ENCODE peak calls at places on chromosomes 5 and 9, in seven cellular contexts. T is HCT116, Q is sigmoid colon, R is GM12878, L is upper lobe of left lung, M is suprapubic skin, H is transverse colon. D is an unnamed sample. For H3K9me3, the result is how much of the 10 kb centered on the place peaks cover.

GRCh38 chr5:9390128-9390527 is 155.7 kb downstream of the SEMA5A start:
- DNase-seq in T (no peak), Q (no peak), R (no peak), L (no peak), M (no peak), H (no peak), D (no peak)

GRCh38 chr5:79081779-79082178 is 12.2 kb downstream of the BHMT2 start:
- DNase-seq in T (no peak), Q (no peak), R (no peak), L (no peak), M (no peak), H (no peak), D (no peak)

GRCh38 chr5:100777680-100778281 is 125.3 kb downstream of the ST8SIA4 start:
- DNase-seq in T (peak), Q (no peak), R (peak), L (no peak), M (no peak), H (peak), D (no peak)

GRCh38 chr5:131550606-131551005 is 84.4 kb downstream of the RAPGEF6 start:
- DNase-seq in T (no peak), Q (no peak), R (no peak), L (no peak), M (no peak), H (no peak), D (no peak)

GRCh38 chr9:87959916-87960581 is 14.3 kb downstream of the CDK20 start:
- DNase-seq in T (no peak), Q (no peak), R (no peak), L (no peak), M (no peak), H (peak), D (no peak)

GRCh38 chr5:13640270-13640669 is 304.2 kb downstream of the DNAH5 start:
- DNase-seq in T (no peak), Q (no peak), R (no peak), L (no peak), M (no peak), H (no peak), D (no peak)

GRCh38 chr9:20593551-20593950 is 28.7 kb downstream of the MLLT3 start:
- DNase-seq in T (no peak), Q (no peak), R (no peak), L (no peak), M (no peak), H (no peak), D (no peak)

GRCh38 chr5:127229185-127229889 is 61.3 kb upstream of the MEGF10 start:
- DNase-seq in T (no peak), Q (peak), R (no peak), L (peak), M (peak), H (peak), D (peak)

GRCh38 chr5:32559411-32559810 is 25.9 kb upstream of the SUB1 start:
- DNase-seq in T (no peak), Q (no peak), R (no peak), L (no peak), M (no peak), H (no peak), D (no peak)

GRCh38 chr9:83167126-83167525 is 104.2 kb upstream of the RASEF start:
- DNase-seq in T (no peak), Q (no peak), R (no peak), L (no peak), M (no peak), H (no peak), D (no peak)

GRCh38 chr9:75891277-75892167 is 1.0 kb downstream of the PCSK5 start:
- DNase-seq in T (peak), Q (peak), R (no peak), L (peak), M (no peak), H (peak), D (no peak)

GRCh38 chr9:132372177-132373095 is 17.6 kb upstream of the SETX start:
- DNase-seq in T (no peak), Q (peak), R (no peak), L (no peak), M (no peak), H (peak), D (peak)

GRCh38 chr5:891837-892389 is 688 bp downstream of the BRD9 start:
- DNase-seq in T (no peak), Q (no peak), R (no peak), L (no peak), M (no peak), H (peak), D (no peak)

GRCh38 chr5:28574616-28575015 is 1536.2 kb upstream of the CDH9 start:
- DNase-seq in T (no peak), Q (no peak), R (no peak), L (no peak), M (no peak), H (no peak), D (no peak)

GRCh38 chr9:23799521-23799920 is 26.5 kb downstream of the ELAVL2 start:
- DNase-seq in T (no peak), Q (no peak), R (no peak), L (no peak), M (no peak), H (no peak), D (no peak)

GRCh38 chr5:132500931-132501628 is 10.5 kb upstream of the IRF1 start:
- DNase-seq in T (no peak), Q (peak), R (no peak), L (peak), M (peak), H (peak), D (no peak)

GRCh38 chr9:138009456-138010273 is 132.1 kb downstream of the CACNA1B start:
- DNase-seq in T (no peak), Q (peak), R (no peak), L (peak), M (no peak), H (no peak), D (no peak)

GRCh38 chr5:129241755-129242154 is 147.2 kb downstream of the ISOC1 start:
- DNase-seq in T (no peak), Q (no peak), R (no peak), L (no peak), M (no peak), H (no peak), D (no peak)

GRCh38 chr9:87588339-87588738 is 90.7 kb downstream of the DAPK1 start:
- DNase-seq in T (no peak), Q (no peak), R (no peak), L (no peak), M (no peak), H (no peak), D (no peak)

GRCh38 chr9:36991516-36992134 is 42.4 kb downstream of the PAX5 start:
- DNase-seq in T (peak), Q (no peak), R (no peak), L (no peak), M (no peak), H (no peak), D (no peak)

GRCh38 chr9:109923826-109924225 is 143.8 kb downstream of the PALM2AKAP2 start:
- DNase-seq in T (no peak), Q (no peak), R (no peak), L (no peak), M (no peak), H (no peak), D (no peak)

GRCh38 chr5:158634713-158635112 is 465.0 kb downstream of the EBF1 start:
- DNase-seq in T (no peak), Q (peak), R (no peak), L (no peak), M (peak), H (no peak), D (no peak)

GRCh38 chr5:154190652-154191304 is at the start of gene GALNT10:
- DNase-seq in T (peak), Q (peak), R (no peak), L (peak), M (no peak), H (peak), D (peak)

GRCh38 chr5:151156732-151157402 is 712 bp downstream of the ANXA6 start:
- DNase-seq in T (no peak), Q (peak), R (no peak), L (no peak), M (no peak), H (no peak), D (no peak)

GRCh38 chr5:58804331-58804730 is 221.5 kb downstream of the RAB3C start:
- DNase-seq in T (no peak), Q (no peak), R (no peak), L (no peak), M (no peak), H (no peak), D (no peak)

GRCh38 chr5:120692346-120692745 is 228.2 kb downstream of the PRR16 start:
- DNase-seq in T (no peak), Q (no peak), R (no peak), L (no peak), M (no peak), H (no peak), D (no peak)

GRCh38 chr9:94298949-94299599 is 29.4 kb downstream of the NUTM2F start:
- DNase-seq in T (no peak), Q (peak), R (no peak), L (no peak), M (no peak), H (no peak), D (no peak)

GRCh38 chr9:78267889-78268288 is 29.0 kb upstream of the PSAT1 start:
- DNase-seq in T (no peak), Q (no peak), R (no peak), L (no peak), M (no peak), H (no peak), D (no peak)

GRCh38 chr9:12822111-12822510 is 47.3 kb downstream of the LURAP1L start:
- DNase-seq in T (no peak), Q (no peak), R (no peak), L (no peak), M (no peak), H (no peak), D (no peak)

GRCh38 chr5:141374627-141375026 is 936 bp downstream of the PCDHGA6 start:
- DNase-seq in T (no peak), Q (no peak), R (no peak), L (peak), M (no peak), H (no peak), D (no peak)

GRCh38 chr5:141366016-141366896 is 2.3 kb downstream of the PCDHGA5 start:
- DNase-seq in T (no peak), Q (no peak), R (no peak), L (peak), M (no peak), H (no peak), D (no peak)

GRCh38 chr5:141373673-141374317 is at the start of gene PCDHGA6:
- DNase-seq in T (no peak), Q (no peak), R (no peak), L (peak), M (no peak), H (no peak), D (no peak)

GRCh38 chr5:141371572-141372475 is 1.8 kb downstream of the PCDHGB3 start:
- DNase-seq in T (no peak), Q (no peak), R (no peak), L (peak), M (no peak), H (no peak), D (no peak)

GRCh38 chr5:141369994-141370848 is at the start of gene PCDHGB3:
- DNase-seq in T (no peak), Q (no peak), R (no peak), L (peak), M (no peak), H (peak), D (no peak)
- H3K9me3 ChIP-seq in T (under half), Q (half or more), R (under half), L (half or more), M (half or more), H (half or more), D (half or more)

DNA sequence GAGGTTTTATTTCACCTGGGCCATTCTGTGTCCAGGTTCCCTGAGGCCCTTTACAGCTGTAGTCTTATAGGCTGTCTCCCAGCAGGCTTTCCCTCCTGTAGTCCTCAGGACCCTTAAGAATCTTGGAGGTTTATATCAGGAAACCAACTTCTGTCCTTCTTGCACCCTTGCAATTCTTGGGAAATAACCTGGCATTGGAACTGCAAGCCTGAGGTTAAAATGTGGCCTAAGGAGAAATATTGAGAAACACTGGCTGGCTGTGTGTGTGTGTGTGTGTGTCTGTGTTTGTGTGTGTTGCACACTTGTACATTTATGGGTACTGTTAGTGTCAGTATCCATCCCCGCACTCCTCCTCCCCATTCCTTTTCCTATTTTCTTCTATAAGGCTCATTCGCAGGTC is 168.9 kb downstream of the PAPPA start:
- DNase-seq in T (no peak), Q (no peak), R (no peak), L (no peak), M (no peak), H (no peak), D (no peak)
- TF ChIP-seq POLR2AphosphoS5 in T (no peak), Q (no peak), R (no peak), L (no peak), M (no peak), H (no peak), D (no peak)

GRCh38 chr9:134730011-134730760 is 88.6 kb downstream of the COL5A1 start:
- DNase-seq in T (no peak), Q (peak), R (no peak), L (peak), M (no peak), H (peak), D (no peak)
- H3K4me3 ChIP-seq in T (no peak), Q (no peak), R (no peak), L (no peak), M (no peak), H (no peak), D (no peak)

GRCh38 chr5:19264821-19265220 is 723.2 kb downstream of the CDH18 start:
- DNase-seq in T (no peak), Q (no peak), R (no peak), L (no peak), M (no peak), H (no peak), D (no peak)
- H3K9me3 ChIP-seq in T (under half), Q (under half), R (under half), L (under half), M (under half), H (under half), D (under half)

GRCh38 chr9:107334103-107334776 is 51.2 kb downstream of the RAD23B start:
- DNase-seq in T (no peak), Q (no peak), R (no peak), L (no peak), M (no peak), H (no peak), D (no peak)

GRCh38 chr9:107337676-107338590 is 54.9 kb downstream of the RAD23B start:
- DNase-seq in T (no peak), Q (no peak), R (no peak), L (no peak), M (no peak), H (no peak), D (no peak)

GRCh38 chr9:107335331-107335730 is 52.3 kb downstream of the RAD23B start:
- DNase-seq in T (no peak), Q (no peak), R (no peak), L (no peak), M (no peak), H (no peak), D (no peak)

GRCh38 chr9:107338911-107339659 is 56.0 kb downstream of the RAD23B start:
- DNase-seq in T (no peak), Q (no peak), R (no peak), L (no peak), M (no peak), H (no peak), D (no peak)

GRCh38 chr9:107336718-107337360 is 53.8 kb downstream of the RAD23B start:
- DNase-seq in T (no peak), Q (no peak), R (no peak), L (no peak), M (no peak), H (no peak), D (peak)
- TF ChIP-seq POLR2AphosphoS5 in T (no peak), Q (no peak), R (no peak), L (no peak), M (no peak), H (no peak), D (peak)

GRCh38 chr9:5532301-5532700 is 22.0 kb downstream of the PDCD1LG2 start:
- DNase-seq in T (no peak), Q (no peak), R (no peak), L (no peak), M (no peak), H (no peak), D (no peak)

GRCh38 chr9:5531251-5531972 is 21.1 kb downstream of the PDCD1LG2 start:
- DNase-seq in T (no peak), Q (no peak), R (no peak), L (no peak), M (no peak), H (no peak), D (no peak)

GRCh38 chr9:5532790-5533189 is 22.5 kb downstream of the PDCD1LG2 start:
- DNase-seq in T (no peak), Q (no peak), R (no peak), L (no peak), M (no peak), H (no peak), D (no peak)

GRCh38 chr9:5524090-5524489 is 13.8 kb downstream of the PDCD1LG2 start:
- DNase-seq in T (no peak), Q (no peak), R (no peak), L (no peak), M (no peak), H (no peak), D (no peak)

GRCh38 chr9:5529683-5530221 is 19.4 kb downstream of the PDCD1LG2 start:
- DNase-seq in T (no peak), Q (no peak), R (peak), L (no peak), M (no peak), H (no peak), D (no peak)
- H3K4me3 ChIP-seq in T (no peak), Q (no peak), R (peak), L (no peak), M (no peak), H (no peak), D (no peak)

DNA sequence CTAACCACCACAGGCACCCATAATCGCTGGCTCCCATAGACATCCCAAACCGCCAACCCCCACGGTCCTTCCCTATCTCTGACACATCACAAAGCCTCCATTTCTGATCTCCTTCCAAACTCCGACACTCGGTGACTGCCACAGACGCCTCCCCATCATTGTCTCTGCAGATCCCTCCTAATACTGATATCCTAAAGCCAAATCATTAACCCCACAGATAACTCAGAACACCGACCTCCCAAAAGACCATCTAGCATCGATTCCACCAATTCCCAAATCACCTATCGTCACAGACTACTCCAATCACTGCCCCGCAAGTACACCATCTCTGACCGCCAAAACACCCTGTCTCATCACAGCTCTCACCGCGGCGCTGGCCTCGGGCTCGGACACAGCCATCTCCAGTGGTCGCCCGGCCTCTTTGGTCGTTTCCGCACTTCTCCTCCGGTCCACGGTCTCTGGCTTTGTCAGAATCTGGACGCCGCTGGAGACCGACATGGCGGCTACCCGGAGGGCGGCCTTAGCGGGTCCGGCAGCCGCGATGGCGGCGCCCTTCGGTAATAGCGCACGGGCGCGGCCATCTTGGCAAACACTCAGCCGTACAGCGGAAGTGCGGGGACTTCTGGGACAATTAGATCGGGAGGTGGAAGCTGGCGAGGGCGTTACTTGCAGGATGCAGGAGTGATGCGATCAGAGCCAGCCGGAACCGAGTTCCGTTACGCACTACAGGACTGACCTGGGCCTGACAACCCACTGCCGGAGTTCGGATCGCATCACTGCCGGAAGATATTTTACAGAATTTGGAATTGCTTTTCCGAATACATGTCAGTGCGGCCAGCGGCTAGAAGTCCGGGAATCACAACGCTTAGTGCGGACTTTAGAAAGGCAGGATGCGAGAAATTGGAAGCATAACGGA is at the start of gene ZFP37:
- DNase-seq in T (peak), Q (peak), R (peak), L (peak), M (peak), H (peak), D (peak)
- H3K9me3 ChIP-seq in T (under half), Q (under half), R (under half), L (half or more), M (under half), H (under half), D (half or more)